ENCODE peak calls at places on chromosomes 16 and 17, in six cellular contexts. L is uterus, S is kidney epithelial cell, Y is left lung, X is transverse colon, D is gastrocnemius medialis. E is an unnamed sample.

GRCh38 chr16:64416232-64417010 is 705.4 kb downstream of the CDH11 start:
- DNase-seq in D (no peak), S (no peak), Y (no peak), X (no peak), L (no peak), E (peak; percentile 9)

GRCh38 chr17:59764292-59764741 is 56.9 kb downstream of the VMP1 start:
- DNase-seq in D (no peak), X (no peak), Y (no peak), L (no peak), S (no peak), E (no peak)

GRCh38 chr16:89046491-89046890 is 47.2 kb upstream of the ACSF3 start:
- DNase-seq in S (no peak), D (no peak), Y (no peak), X (no peak), L (no peak), E (peak; percentile 47)

GRCh38 chr17:14373587-14374259 is 72.8 kb downstream of the HS3ST3B1 start:
- DNase-seq in X (no peak), S (no peak), D (no peak), Y (no peak), L (no peak), E (peak; percentile 52)

GRCh38 chr17:43857141-43857540 is 10.2 kb downstream of the CD300LG start:
- DNase-seq in S (no peak), X (no peak), L (no peak), D (no peak), Y (no peak), E (no peak)

GRCh38 chr16:22653876-22654275 is 143.2 kb downstream of the NPIPB5 start:
- DNase-seq in D (no peak), L (no peak), S (no peak), Y (no peak), X (no peak), E (no peak)

GRCh38 chr17:36008998-36009665 is 7.8 kb upstream of the CCL15 start:
- DNase-seq in S (no peak), Y (no peak), X (no peak), L (no peak), D (no peak), E (peak; percentile 39)

GRCh38 chr17:36980281-36980761 is 31.6 kb downstream of the AATF start:
- DNase-seq in S (no peak), D (no peak), X (no peak), L (no peak), Y (no peak), E (peak; percentile 26)

GRCh38 chr17:16934133-16934795 is 37.7 kb downstream of the TNFRSF13B start:
- DNase-seq in L (no peak), Y (peak; percentile 11), X (peak; percentile 5), S (no peak), D (no peak), E (no peak)

GRCh38 chr17:46154151-46154816 is 38.9 kb downstream of the KANSL1 start:
- DNase-seq in L (no peak), Y (no peak), D (no peak), S (no peak), X (no peak), E (no peak)

GRCh38 chr17:28849281-28849680 is 5.5 kb upstream of the ERAL1 start:
- DNase-seq in L (no peak), X (no peak), Y (no peak), D (no peak), S (no peak), E (peak; percentile 18)
- TF ChIP-seq CTCF in L (no peak), X (no peak), Y (no peak), D (no peak), S (no peak), E (peak; percentile 6)

GRCh38 chr16:8374032-8374431 is 216.3 kb downstream of the TMEM114 start:
- DNase-seq in X (no peak), L (no peak), D (no peak), Y (no peak), S (no peak), E (no peak)

GRCh38 chr16:8376858-8377257 is 213.5 kb downstream of the TMEM114 start:
- DNase-seq in Y (no peak), D (no peak), X (no peak), S (no peak), L (no peak), E (no peak)

GRCh38 chr16:8375208-8375607 is 215.1 kb downstream of the TMEM114 start:
- DNase-seq in L (no peak), S (no peak), D (no peak), X (no peak), Y (no peak), E (no peak)

GRCh38 chr16:8376430-8376829 is 213.9 kb downstream of the TMEM114 start:
- DNase-seq in Y (no peak), S (no peak), X (no peak), D (no peak), L (no peak), E (no peak)

DNA sequence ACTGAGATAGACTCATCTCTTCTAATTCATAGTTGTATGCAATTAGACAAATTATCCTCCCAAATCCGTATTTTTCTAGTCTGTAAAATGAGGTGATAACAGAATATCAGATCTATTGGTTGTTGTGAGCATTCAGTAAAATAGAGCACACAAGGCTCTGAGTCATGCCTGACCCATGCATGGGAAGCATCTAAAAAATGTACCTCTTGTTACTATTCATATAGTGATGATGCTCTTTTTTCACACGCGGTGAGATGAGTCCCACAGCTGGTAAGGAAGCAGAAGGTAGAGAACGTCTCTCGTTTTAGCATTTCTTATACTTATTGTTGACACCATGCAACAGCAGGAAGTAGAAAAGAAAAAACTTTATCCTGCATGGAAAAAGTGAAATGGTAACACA is 215.7 kb downstream of the TMEM114 start:
- DNase-seq in S (no peak), X (no peak), Y (no peak), L (no peak), D (no peak), E (no peak)
- H3K4me3 ChIP-seq in S (no peak overlapping the region), X (no peak overlapping the region), Y (no peak overlapping the region), L (no peak overlapping the region), D (no peak overlapping the region), E (no peak overlapping the region)

GRCh38 chr17:20225162-20226115 is 216.3 kb downstream of the SPECC1 start:
- DNase-seq in D (no peak), X (no peak), S (no peak), Y (no peak), L (no peak), E (no peak)
- TF ChIP-seq CTCF in D (no peak), X (no peak), S (peak; percentile 15), Y (no peak), L (no peak), E (peak; percentile 22)

GRCh38 chr16:21643787-21644186 is 8.6 kb downstream of the IGSF6 start:
- DNase-seq in X (no peak), D (no peak), S (no peak), L (no peak), Y (no peak), E (no peak)
- H3K4me3 ChIP-seq in X (no peak overlapping the region), D (no peak overlapping the region), S (no peak overlapping the region), L (no peak overlapping the region), Y (no peak overlapping the region), E (no peak overlapping the region)

DNA sequence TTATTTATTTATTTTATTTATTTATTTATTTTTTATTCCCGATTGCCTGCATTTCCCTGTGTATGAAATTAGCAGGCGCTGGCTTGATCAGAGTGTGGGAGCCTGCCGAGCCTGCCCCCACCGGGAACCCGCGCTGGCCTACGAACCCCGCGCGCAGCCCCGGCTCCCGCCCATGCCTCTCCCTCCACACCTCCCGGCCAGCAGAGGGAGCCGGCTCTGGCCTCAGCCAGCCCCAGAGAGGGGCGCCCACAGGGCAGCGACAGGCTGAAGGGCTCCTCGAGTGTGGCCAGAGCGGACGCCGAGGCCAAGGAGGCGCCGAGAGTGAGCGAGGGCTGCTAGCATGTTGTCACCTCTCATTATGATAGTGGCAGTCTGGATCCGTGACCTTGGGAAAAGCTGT is 13.0 kb upstream of the RBL2 start:
- DNase-seq in X (no peak), S (no peak), L (no peak), D (no peak), Y (no peak), E (no peak)
- TF ChIP-seq CTCF in X (no peak), S (no peak), L (no peak), D (no peak), Y (no peak), E (no peak)

GRCh38 chr16:49684731-49685130 is 171.2 kb downstream of the ZNF423 start:
- DNase-seq in S (no peak), L (no peak), X (no peak), Y (no peak), D (no peak), E (no peak)
- H3K4me3 ChIP-seq in S (no peak overlapping the region), L (no peak overlapping the region), X (no peak overlapping the region), Y (no peak overlapping the region), D (no peak overlapping the region), E (no peak overlapping the region)

E was measured in epithelial cell of esophagus.